ENCODE peak calls at places on chromosomes 6 and 20, in five cellular contexts. One of them, this sample, is unnamed.

GRCh38 chr6:1640476-1640875 is 30.8 kb downstream of the FOXC1 start:
- DNase-seq in C1 segment of cervical spinal cord: no peak
- DNase-seq in NCI-H748 treated with DMSO at 0.1 percent for 48 hours: no peak
- DNase-seq in RCC 7860: no peak
- DNase-seq in Daoy: no peak
- DNase-seq in this sample: no peak

GRCh38 chr6:108074359-108075144 is at the start of gene OSTM1:
- DNase-seq in C1 segment of cervical spinal cord: peak; percentile 94
- DNase-seq in NCI-H748 treated with DMSO at 0.1 percent for 48 hours: peak; percentile 70
- DNase-seq in RCC 7860: peak; percentile 59
- DNase-seq in Daoy: peak; percentile 95
- DNase-seq in this sample: peak; percentile 97

GRCh38 chr6:89313006-89313405 is 2.1 kb downstream of the GABRR2 start:
- DNase-seq in C1 segment of cervical spinal cord: peak; percentile 31
- DNase-seq in NCI-H748 treated with DMSO at 0.1 percent for 48 hours: no peak
- DNase-seq in RCC 7860: no peak
- DNase-seq in Daoy: peak; percentile 71
- DNase-seq in this sample: no peak

GRCh38 chr20:48983423-48984400 is 62.2 kb downstream of the ARFGEF2 start:
- DNase-seq in C1 segment of cervical spinal cord: no peak
- DNase-seq in NCI-H748 treated with DMSO at 0.1 percent for 48 hours: no peak
- DNase-seq in RCC 7860: peak; percentile 98
- DNase-seq in Daoy: peak; percentile 89
- DNase-seq in this sample: no peak

GRCh38 chr20:47863531-47863930 is 78.2 kb upstream of the SULF2 start:
- DNase-seq in C1 segment of cervical spinal cord: no peak
- DNase-seq in NCI-H748 treated with DMSO at 0.1 percent for 48 hours: no peak
- DNase-seq in RCC 7860: no peak
- DNase-seq in Daoy: no peak
- DNase-seq in this sample: no peak

GRCh38 chr6:77030929-77031674 is 432.2 kb downstream of the HTR1B start:
- DNase-seq in C1 segment of cervical spinal cord: no peak
- DNase-seq in NCI-H748 treated with DMSO at 0.1 percent for 48 hours: no peak
- DNase-seq in RCC 7860: peak; percentile 33
- DNase-seq in Daoy: no peak
- DNase-seq in this sample: no peak

GRCh38 chr6:22194188-22194921 is 102.5 kb downstream of the PRL start:
- DNase-seq in C1 segment of cervical spinal cord: no peak
- DNase-seq in NCI-H748 treated with DMSO at 0.1 percent for 48 hours: no peak
- DNase-seq in RCC 7860: no peak
- DNase-seq in Daoy: no peak
- DNase-seq in this sample: no peak

GRCh38 chr6:18391018-18391417 is 3.9 kb downstream of the RNF144B start:
- DNase-seq in C1 segment of cervical spinal cord: no peak
- DNase-seq in NCI-H748 treated with DMSO at 0.1 percent for 48 hours: no peak
- DNase-seq in RCC 7860: no peak
- DNase-seq in Daoy: no peak
- DNase-seq in this sample: no peak

GRCh38 chr6:36126553-36127458 is 3.5 kb upstream of the MAPK13 start:
- DNase-seq in C1 segment of cervical spinal cord: no peak
- DNase-seq in NCI-H748 treated with DMSO at 0.1 percent for 48 hours: no peak
- DNase-seq in RCC 7860: peak; percentile 18
- DNase-seq in Daoy: no peak
- DNase-seq in this sample: no peak

GRCh38 chr20:59663513-59663890 is 59.2 kb downstream of the PHACTR3 start:
- DNase-seq in C1 segment of cervical spinal cord: no peak
- DNase-seq in NCI-H748 treated with DMSO at 0.1 percent for 48 hours: no peak
- DNase-seq in RCC 7860: no peak
- DNase-seq in Daoy: no peak
- DNase-seq in this sample: no peak

GRCh38 chr20:6384368-6384767 is 261.5 kb upstream of the FERMT1 start:
- DNase-seq in C1 segment of cervical spinal cord: no peak
- DNase-seq in NCI-H748 treated with DMSO at 0.1 percent for 48 hours: no peak
- DNase-seq in RCC 7860: no peak
- DNase-seq in Daoy: no peak
- DNase-seq in this sample: no peak